ENCODE peak calls at places on chromosome 3, in nine cellular contexts. S is endothelial cell of umbilical vein, O is sigmoid colon, A is IMR-90, W is uterus, I is A549, R is body of pancreas, T is breast epithelium, P is tibial nerve. X is an unnamed sample.

GRCh38 chr3:74531491-74531890 is 83.0 kb downstream of the CNTN3 start:
- DNase-seq in I (no peak), R (no peak), A (peak; percentile 39), P (no peak), S (no peak), O (no peak), W (no peak), T (no peak), X (no peak)

GRCh38 chr3:150300376-150300775 is 107.7 kb upstream of the TSC22D2 start:
- DNase-seq in S (peak; percentile 20), A (no peak), O (no peak), W (no peak), P (no peak), T (no peak), I (no peak), R (no peak), X (no peak)

GRCh38 chr3:43742935-43743334 is 52.2 kb downstream of the ABHD5 start:
- DNase-seq in W (no peak), S (peak; percentile 92), R (no peak), A (peak; percentile 62), T (no peak), I (no peak), P (no peak), O (no peak), X (no peak)

GRCh38 chr3:119663885-119664284 is 3.5 kb upstream of the POPDC2 start:
- DNase-seq in T (no peak), W (no peak), A (no peak), P (no peak), I (no peak), R (no peak), O (no peak), S (no peak), X (no peak)

GRCh38 chr3:71926242-71926560 is 141.3 kb upstream of the PROK2 start:
- DNase-seq in A (peak; percentile 2), S (no peak), O (no peak), T (no peak), R (peak; percentile 60), I (peak; percentile 17), W (peak; percentile 19), P (no peak), X (no peak)

GRCh38 chr3:120831066-120831465 is 76.9 kb upstream of the STXBP5L start:
- DNase-seq in T (no peak), P (no peak), R (no peak), W (no peak), A (no peak), I (no peak), O (no peak), S (no peak), X (no peak)

GRCh38 chr3:52121459-52121795 is 32.8 kb downstream of the POC1A start:
- DNase-seq in A (no peak), O (peak; percentile 68), P (no peak), T (no peak), I (no peak), W (no peak), S (peak; percentile 31), R (no peak), X (no peak)

GRCh38 chr3:1808590-1808989 is 290.1 kb upstream of the CNTN4 start:
- DNase-seq in A (no peak), S (no peak), O (no peak), T (no peak), W (no peak), P (no peak), R (no peak), I (no peak), X (no peak)

GRCh38 chr3:64443553-64444331 is 218.5 kb upstream of the PRICKLE2 start:
- DNase-seq in O (no peak), I (no peak), R (peak; percentile 36), A (peak; percentile 74), P (peak; percentile 14), T (no peak), S (no peak), W (no peak), X (no peak)

GRCh38 chr3:190435618-190436017 is 14.1 kb downstream of the TMEM207 start:
- DNase-seq in W (no peak), P (no peak), I (no peak), S (no peak), T (no peak), O (no peak), R (no peak), A (peak; percentile 12), X (no peak)

GRCh38 chr3:8888296-8888915 is 74.9 kb downstream of the RAD18 start:
- DNase-seq in W (no peak), I (no peak), T (no peak), O (no peak), R (no peak), P (no peak), A (peak; percentile 91), S (no peak), X (no peak)

GRCh38 chr3:150544726-150545125 is 1.6 kb downstream of the SERP1 start:
- DNase-seq in O (no peak), A (peak; percentile 47), S (peak; percentile 33), I (no peak), T (no peak), W (no peak), P (no peak), R (no peak), X (no peak)

GRCh38 chr3:11996500-11996899 is 7.7 kb upstream of the SYN2 start:
- DNase-seq in T (no peak), W (no peak), P (no peak), I (no peak), R (no peak), S (no peak), A (no peak), O (no peak), X (no peak)

GRCh38 chr3:78846688-78847087 is 921.1 kb downstream of the ROBO1 start:
- DNase-seq in A (peak; percentile 89), S (peak; percentile 61), O (no peak), P (no peak), R (no peak), T (no peak), W (no peak), I (no peak), X (no peak)

GRCh38 chr3:175431396-175431795 is 572.3 kb downstream of the NAALADL2 start:
- DNase-seq in O (no peak), S (no peak), I (no peak), T (no peak), A (peak; percentile 51), P (no peak), W (no peak), R (peak; percentile 12), X (no peak)

GRCh38 chr3:140552898-140553297 is 125.0 kb upstream of the TRIM42 start:
- DNase-seq in T (no peak), R (no peak), S (no peak), I (no peak), O (no peak), A (no peak), W (no peak), P (no peak), X (peak; percentile 7)

GRCh38 chr3:171064461-171064860 is 37.9 kb upstream of the SLC2A2 start:
- DNase-seq in S (no peak), A (no peak), R (no peak), I (no peak), T (no peak), O (no peak), P (no peak), W (no peak), X (no peak)

GRCh38 chr3:12454808-12455121 is 29.5 kb upstream of the TSEN2 start:
- DNase-seq in A (peak; percentile 27), P (no peak), O (no peak), R (no peak), S (no peak), T (no peak), W (no peak), I (no peak), X (peak; percentile 45)

DNA sequence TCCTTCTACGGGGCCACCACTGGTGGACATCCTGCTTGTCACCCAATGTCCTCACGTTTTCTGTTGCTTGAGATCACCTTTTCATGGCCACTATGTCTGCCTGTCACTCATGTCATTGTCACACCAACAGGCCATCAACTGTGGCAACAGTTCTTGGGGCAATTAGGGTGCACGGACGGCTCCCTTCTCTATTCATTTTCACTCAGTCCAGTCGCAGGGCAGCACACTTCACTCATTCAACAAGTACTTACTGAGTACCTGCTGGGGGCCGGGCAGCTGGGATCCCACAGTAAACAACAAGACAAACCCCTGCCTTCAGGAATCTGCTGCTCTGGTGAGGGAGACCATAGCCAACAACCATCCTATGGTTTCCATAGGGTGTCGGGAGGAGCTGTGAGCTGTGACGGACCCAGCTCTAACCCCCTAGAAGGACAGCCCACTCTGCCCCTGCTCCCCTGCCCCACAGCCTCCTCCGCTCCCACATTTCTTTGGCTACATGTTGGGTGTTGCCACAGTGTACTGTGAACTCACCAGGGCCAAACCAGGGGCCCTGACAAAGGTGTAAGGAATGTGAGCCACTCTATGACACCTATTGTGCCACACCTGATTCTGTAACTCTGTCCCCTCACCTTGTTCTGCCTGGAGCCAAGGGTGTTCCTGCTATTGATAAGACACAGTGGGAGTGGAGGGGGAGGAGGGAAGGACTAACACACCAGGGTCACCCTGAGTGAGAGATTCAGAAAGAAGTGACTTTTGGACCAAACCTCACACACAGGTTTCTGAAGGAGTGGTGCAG is 1.9 kb downstream of the VILL start:
- DNase-seq in A (no peak), W (no peak), S (no peak), O (peak; percentile 54), R (peak; percentile 55), T (no peak), P (no peak), I (no peak), X (no peak)
- TF ChIP-seq POLR2A in A (no peak), W (no peak), S (no peak), O (peak; percentile 56), R (no peak), T (no peak), P (no peak), I (no peak), X (no peak)

GRCh38 chr3:20039765-20040475 is at the start of gene KAT2B:
- DNase-seq in W (peak; percentile 78), T (peak; percentile 58), S (peak; percentile 79), O (peak; percentile 89), A (peak; percentile 26), P (peak; percentile 65), I (peak; percentile 86), R (peak; percentile 79), X (peak; percentile 63)
- TF ChIP-seq POLR2A in W (peak; percentile 45), T (no peak), S (no peak), O (peak; percentile 33), A (no peak), P (peak; percentile 55), I (no peak), R (peak; percentile 70), X (no peak)

GRCh38 chr3:184371570-184372018 is 6.4 kb downstream of the THPO start:
- DNase-seq in W (peak; percentile 81), R (peak; percentile 95), T (peak; percentile 80), S (peak; percentile 92), P (peak; percentile 49), O (peak; percentile 92), I (peak; percentile 82), A (peak; percentile 89), X (peak; percentile 98)
- TF ChIP-seq POLR2A in W (no peak), R (no peak), T (no peak), S (no peak), P (no peak), O (no peak), I (no peak), A (no peak), X (no peak)

DNA sequence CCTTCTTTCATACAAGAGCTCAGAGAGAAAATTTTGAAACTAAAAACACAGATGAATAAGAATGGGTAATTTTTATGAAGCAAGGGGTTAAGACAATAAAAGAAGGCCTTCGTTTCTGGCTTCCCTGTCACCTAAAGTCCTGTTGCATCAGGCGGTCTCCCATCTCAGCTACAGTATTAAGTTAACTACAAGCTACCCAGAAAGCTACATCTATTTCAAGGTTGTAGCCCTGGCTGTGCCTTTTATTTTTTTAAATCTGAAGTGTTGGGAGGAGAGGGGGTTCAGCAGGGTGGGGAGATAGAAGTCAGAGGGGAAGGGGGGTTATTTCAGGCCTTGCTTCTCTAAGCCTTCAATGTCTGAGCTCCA is 183.3 kb downstream of the TPRG1 start:
- DNase-seq in W (no peak), O (no peak), I (no peak), A (no peak), T (no peak), R (no peak), P (no peak), S (no peak), X (no peak)
- TF ChIP-seq POLR2A in W (no peak), O (no peak), I (no peak), A (no peak), T (no peak), R (no peak), P (no peak), S (no peak), X (no peak)

X was measured in H54.